ENCODE peak calls at places on chromosome 16, in six cellular contexts. K, I, H, M, C and G are unnamed samples.

GRCh38 chr16:72800524-72800923 is 247.4 kb downstream of the ZFHX3 start:
- DNase-seq in K (no peak), I (no peak), H (no peak), M (no peak), C (no peak), G (no peak)

GRCh38 chr16:1707193-1707790 is 1.3 kb downstream of the MAPK8IP3 start:
- DNase-seq in K (no peak), I (no peak), H (peak), M (no peak), C (peak), G (peak)

GRCh38 chr16:89505204-89506112 is 2.7 kb upstream of the SPG7 start:
- DNase-seq in K (no peak), I (peak), H (peak), M (peak), C (peak), G (peak)

GRCh38 chr16:85086347-85087291 is 25.7 kb downstream of the CIBAR2 start:
- DNase-seq in K (peak), I (peak), H (peak), M (peak), C (peak), G (peak)

GRCh38 chr16:138049-138417 is 440 bp downstream of the NPRL3 start:
- DNase-seq in K (no peak), I (no peak), H (no peak), M (no peak), C (peak), G (peak)

GRCh38 chr16:58196898-58197313 is 1.0 kb downstream of the CSNK2A2 start:
- DNase-seq in K (peak), I (no peak), H (no peak), M (no peak), C (no peak), G (no peak)

GRCh38 chr16:82016964-82017363 is 5.7 kb upstream of the SDR42E1 start:
- DNase-seq in K (no peak), I (no peak), H (no peak), M (no peak), C (no peak), G (no peak)

GRCh38 chr16:57106767-57107166 is 14.4 kb downstream of the CPNE2 start:
- DNase-seq in K (no peak), I (no peak), H (peak), M (no peak), C (no peak), G (no peak)

GRCh38 chr16:76204249-76204648 is 73.0 kb upstream of the CNTNAP4 start:
- DNase-seq in K (no peak), I (no peak), H (no peak), M (no peak), C (no peak), G (no peak)

GRCh38 chr16:56608876-56609462 is 585 bp downstream of the MT2A start:
- DNase-seq in K (no peak), I (peak), H (no peak), M (peak), C (no peak), G (no peak)

GRCh38 chr16:78127130-78127529 is 27.7 kb downstream of the WWOX start:
- DNase-seq in K (peak), I (no peak), H (no peak), M (no peak), C (no peak), G (no peak)

GRCh38 chr16:88430524-88431446 is 22.3 kb upstream of the ZFPM1 start:
- DNase-seq in K (no peak), I (peak), H (no peak), M (no peak), C (peak), G (no peak)

GRCh38 chr16:68776821-68777485 is 39.9 kb downstream of the CDH1 start:
- DNase-seq in K (no peak), I (no peak), H (no peak), M (no peak), C (no peak), G (no peak)

GRCh38 chr16:19119564-19119963 is 5.8 kb downstream of the ITPRIPL2 start:
- DNase-seq in K (no peak), I (no peak), H (peak), M (no peak), C (no peak), G (no peak)

GRCh38 chr16:31880322-31880979 is 6.8 kb downstream of the ZNF267 start:
- DNase-seq in K (no peak), I (no peak), H (peak), M (no peak), C (no peak), G (no peak)

GRCh38 chr16:87929986-87930385 is 6.3 kb downstream of the CA5A start:
- DNase-seq in K (no peak), I (no peak), H (no peak), M (no peak), C (no peak), G (no peak)

GRCh38 chr16:1073566-1074378 is 1.2 kb downstream of the SSTR5 start:
- DNase-seq in K (no peak), I (no peak), H (no peak), M (no peak), C (no peak), G (no peak)

GRCh38 chr16:81646561-81646960 is 132.5 kb upstream of the PLCG2 start:
- DNase-seq in K (no peak), I (no peak), H (peak), M (no peak), C (no peak), G (no peak)